ENCODE peak calls at places on chromosome 11, in nine cellular contexts. Z is mammary epithelial cell; G is cardiac muscle cell; Q is CD8-positive, alpha-beta memory T cell; W is heart right ventricle; U is neural progenitor cell; I is gastrocnemius medialis; K is upper lobe of right lung; A is small intestine. C is an unnamed sample.

GRCh38 chr11:126122863-126123262 is 60.2 kb upstream of the CDON start:
- DNase-seq in Z (no peak), G (no peak), Q (no peak), W (no peak), U (no peak), I (no peak), K (no peak), A (no peak), C (no peak)

GRCh38 chr11:83819936-83820549 is 533.9 kb upstream of the CCDC90B start:
- DNase-seq in Z (peak; percentile 48), G (peak; percentile 82), Q (no peak), W (peak; percentile 12), U (peak; percentile 38), I (no peak), K (no peak), A (peak; percentile 60), C (no peak)

GRCh38 chr11:130066338-130066737 is 3.4 kb upstream of the APLP2 start:
- DNase-seq in Z (no peak), G (no peak), Q (no peak), W (no peak), U (no peak), I (no peak), K (no peak), A (peak; percentile 67), C (peak; percentile 56)

GRCh38 chr11:35227551-35228341 is 88.8 kb downstream of the CD44 start:
- DNase-seq in Z (no peak), G (no peak), Q (no peak), W (no peak), U (no peak), I (no peak), K (no peak), A (no peak), C (no peak)

GRCh38 chr11:35014352-35014751 is 97.9 kb downstream of the PDHX start:
- DNase-seq in Z (no peak), G (peak; percentile 40), Q (no peak), W (no peak), U (no peak), I (no peak), K (no peak), A (no peak), C (no peak)

GRCh38 chr11:40683010-40683409 is 776.4 kb downstream of the LRRC4C start:
- DNase-seq in Z (no peak), G (no peak), Q (no peak), W (no peak), U (no peak), I (no peak), K (no peak), A (no peak), C (no peak)

GRCh38 chr11:127862406-127862805 is 725.0 kb downstream of the ETS1 start:
- DNase-seq in Z (peak; percentile 73), G (no peak), Q (no peak), W (no peak), U (no peak), I (no peak), K (no peak), A (no peak), C (no peak)

GRCh38 chr11:121792185-121792584 is 323.8 kb downstream of the BLID start:
- DNase-seq in Z (no peak), G (no peak), Q (no peak), W (no peak), U (no peak), I (no peak), K (no peak), A (no peak), C (no peak)

GRCh38 chr11:116162541-116163230 is 610.1 kb downstream of the BUD13 start:
- DNase-seq in Z (no peak), G (no peak), Q (no peak), W (peak; percentile 40), U (peak; percentile 87), I (no peak), K (no peak), A (no peak), C (no peak)

GRCh38 chr11:62788991-62789390 is 1.8 kb downstream of the TMEM179B start:
- DNase-seq in Z (no peak), G (no peak), Q (no peak), W (no peak), U (no peak), I (no peak), K (no peak), A (no peak), C (no peak)

GRCh38 chr11:46635557-46636139 is 18.3 kb downstream of the ATG13 start:
- DNase-seq in Z (no peak), G (no peak), Q (no peak), W (no peak), U (no peak), I (no peak), K (no peak), A (no peak), C (no peak)

GRCh38 chr11:111977141-111978027 is 40.2 kb downstream of the DIXDC1 start:
- DNase-seq in Z (peak; percentile 37), G (peak; percentile 54), Q (peak; percentile 4), W (peak; percentile 72), U (peak; percentile 74), I (peak; percentile 33), K (peak; percentile 84), A (peak; percentile 36), C (peak; percentile 62)

GRCh38 chr11:119726150-119726553 is 2.8 kb downstream of the NECTIN1 start:
- DNase-seq in Z (no peak), G (no peak), Q (no peak), W (no peak), U (peak; percentile 36), I (no peak), K (no peak), A (no peak), C (no peak)

GRCh38 chr11:34364102-34364501 is 6.3 kb upstream of the ABTB2 start:
- DNase-seq in Z (no peak), G (no peak), Q (no peak), W (no peak), U (no peak), I (no peak), K (no peak), A (no peak), C (no peak)

GRCh38 chr11:131644204-131644603 is 273.8 kb downstream of the NTM start:
- DNase-seq in Z (no peak), G (no peak), Q (no peak), W (no peak), U (no peak), I (no peak), K (no peak), A (no peak), C (no peak)
- H3K4me3 ChIP-seq in Z (no peak overlapping the region), G (no peak overlapping the region), Q (no peak overlapping the region), W (no peak overlapping the region), U (no peak overlapping the region), I (no peak overlapping the region), K (no peak overlapping the region), A (no peak overlapping the region), C (no peak overlapping the region)

DNA sequence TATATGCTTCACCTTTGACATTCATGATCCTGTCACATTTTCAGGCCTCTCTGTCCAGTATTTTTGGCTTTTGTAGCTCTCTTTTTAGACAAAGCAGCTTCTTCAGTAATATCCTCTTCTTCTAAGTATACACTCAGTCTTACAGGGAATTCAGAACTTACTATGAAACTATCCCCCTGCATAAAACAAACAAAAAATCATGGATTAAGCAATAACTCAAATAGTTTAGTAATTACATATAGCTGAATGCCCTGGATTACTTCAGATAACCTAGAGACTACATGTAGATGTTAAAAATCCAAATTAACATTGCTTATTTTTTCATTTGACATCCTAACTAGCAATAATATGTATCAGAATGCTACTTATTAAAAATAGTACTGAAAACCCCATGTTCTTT is 5.2 kb downstream of the TAF1D start:
- DNase-seq in Z (no peak), G (peak; percentile 38), Q (no peak), W (no peak), U (no peak), I (no peak), K (no peak), A (no peak), C (no peak)
- H3K36me3 ChIP-seq in Z (peaks cover 77% of the 10 kb centered on the region), G (peaks cover 73% of the 10 kb centered on the region), Q (peaks cover 74% of the 10 kb centered on the region), W (peaks cover 81% of the 10 kb centered on the region), U (peaks cover 55% of the 10 kb centered on the region), I (peaks cover 23% of the 10 kb centered on the region), K (peaks cover 78% of the 10 kb centered on the region), A (peaks cover 11% of the 10 kb centered on the region), C (peaks cover 4% of the 10 kb centered on the region)

GRCh38 chr11:93756748-93757147 is 15.3 kb downstream of the C11orf54 start:
- DNase-seq in Z (no peak), G (no peak), Q (no peak), W (no peak), U (no peak), I (no peak), K (no peak), A (no peak), C (no peak)
- H3K4me3 ChIP-seq in Z (no peak overlapping the region), G (no peak overlapping the region), Q (no peak overlapping the region), W (no peak overlapping the region), U (no peak overlapping the region), I (no peak overlapping the region), K (no peak overlapping the region), A (no peak overlapping the region), C (no peak overlapping the region)

GRCh38 chr11:10499452-10500262 is 41.3 kb downstream of the RNF141 start:
- DNase-seq in Z (no peak), G (no peak), Q (no peak), W (no peak), U (no peak), I (no peak), K (no peak), A (no peak), C (no peak)

GRCh38 chr11:10497371-10498021 is 42.4 kb downstream of the AMPD3 start:
- DNase-seq in Z (no peak), G (no peak), Q (no peak), W (no peak), U (no peak), I (no peak), K (no peak), A (no peak), C (no peak)

GRCh38 chr11:10500263-10500601 is 40.8 kb downstream of the RNF141 start:
- DNase-seq in Z (no peak), G (no peak), Q (no peak), W (no peak), U (no peak), I (no peak), K (no peak), A (no peak), C (no peak)

GRCh38 chr11:10498022-10498400 is 42.9 kb downstream of the AMPD3 start:
- DNase-seq in Z (no peak), G (no peak), Q (no peak), W (no peak), U (no peak), I (no peak), K (no peak), A (no peak), C (no peak)

DNA sequence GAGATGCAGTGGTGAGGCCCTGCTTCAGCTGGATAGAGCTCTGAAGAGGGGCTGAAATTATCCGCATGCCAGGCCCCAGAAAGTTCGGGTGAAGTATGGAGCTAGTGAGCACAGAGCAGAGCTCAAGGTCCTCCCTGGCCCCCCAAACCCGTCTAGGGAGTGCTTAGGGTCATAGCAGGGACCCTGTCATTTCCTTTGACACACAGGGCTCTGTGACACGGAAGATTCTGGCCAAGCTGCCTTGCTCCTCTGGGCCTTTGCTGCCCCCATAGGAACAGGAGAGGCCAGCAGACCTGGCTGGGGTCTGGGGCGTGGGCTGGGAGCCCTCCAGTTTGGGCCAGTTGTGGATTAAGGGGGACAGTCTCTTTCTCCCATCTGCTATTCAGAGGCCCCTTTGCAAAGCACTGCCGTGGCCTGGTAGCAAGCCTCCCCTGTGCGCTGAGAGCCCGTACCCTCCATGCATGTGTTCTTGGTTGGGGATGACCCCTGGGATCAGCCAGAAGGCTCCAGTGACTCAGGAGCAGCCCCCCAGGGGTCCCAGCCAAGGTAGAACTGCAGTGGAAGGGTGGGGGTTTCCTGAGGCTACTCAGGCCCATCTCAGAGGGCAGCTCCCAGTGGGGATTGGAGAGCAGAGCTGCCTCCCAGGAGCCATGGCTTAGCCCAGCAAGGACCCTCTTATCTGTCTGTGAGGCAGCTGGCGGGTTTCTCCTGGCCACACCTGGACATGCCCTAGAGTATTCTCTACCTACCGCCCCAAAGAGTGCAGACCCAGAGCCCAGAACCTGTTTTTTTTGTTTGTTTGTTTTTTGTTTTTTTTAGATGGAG is 42.3 kb downstream of the RNF141 start:
- DNase-seq in Z (no peak), G (no peak), Q (no peak), W (no peak), U (no peak), I (no peak), K (no peak), A (no peak), C (no peak)
- H3K36me3 ChIP-seq in Z (peaks cover 4% of the 10 kb centered on the region), G (no peaks in the 10 kb centered on the region), Q (peaks cover 42% of the 10 kb centered on the region), W (no peaks in the 10 kb centered on the region), U (no peaks in the 10 kb centered on the region), I (peaks cover 2% of the 10 kb centered on the region), K (peaks cover 32% of the 10 kb centered on the region), A (peaks cover 2% of the 10 kb centered on the region), C (no peaks in the 10 kb centered on the region)